ENCODE peak calls at places on chromosomes 13 and 19, in five cellular contexts. E, W, I, K and N are unnamed samples.

GRCh38 chr13:97259787-97260641 is 37.9 kb downstream of the MBNL2 start:
- DNase-seq in E (peak; percentile 76), W (peak; percentile 74), I (peak; percentile 66), K (no peak), N (peak; percentile 87)

GRCh38 chr19:38206928-38207327 is 17.1 kb downstream of the DPF1 start:
- DNase-seq in E (no peak), W (no peak), I (peak; percentile 37), K (no peak), N (no peak)

GRCh38 chr19:19550454-19550842 is 12.4 kb downstream of the CILP2 start:
- DNase-seq in E (no peak), W (no peak), I (peak; percentile 60), K (no peak), N (peak; percentile 53)

GRCh38 chr13:49996166-49996915 is 501 bp upstream of the TRIM13 start:
- DNase-seq in E (peak; percentile 91), W (peak; percentile 93), I (peak; percentile 96), K (peak; percentile 92), N (peak; percentile 96)

GRCh38 chr13:73000027-73000674 is 58.7 kb upstream of the KLF5 start:
- DNase-seq in E (peak; percentile 49), W (no peak), I (no peak), K (no peak), N (peak; percentile 35)

GRCh38 chr13:39602614-39603366 is at the start of gene LHFPL6:
- DNase-seq in E (peak; percentile 25), W (peak; percentile 80), I (peak; percentile 93), K (peak; percentile 90), N (peak; percentile 84)

GRCh38 chr19:50460161-50460765 is 16.0 kb upstream of the EMC10 start:
- DNase-seq in E (no peak), W (peak; percentile 34), I (no peak), K (no peak), N (peak; percentile 73)

GRCh38 chr13:97502192-97502591 is 68.2 kb downstream of the RAP2A start:
- DNase-seq in E (no peak), W (peak; percentile 57), I (no peak), K (peak; percentile 39), N (peak; percentile 23)

GRCh38 chr19:10672529-10673150 is 18.5 kb downstream of the ILF3 start:
- DNase-seq in E (no peak), W (peak; percentile 64), I (no peak), K (no peak), N (peak; percentile 37)

GRCh38 chr19:48551437-48552302 is at the start of gene SULT2B1:
- DNase-seq in E (peak; percentile 96), W (no peak), I (no peak), K (no peak), N (no peak)
- H3K4me3 ChIP-seq in E (no peak within 1 kb of the TSS), W (no peak within 1 kb of the TSS), I (no peak within 1 kb of the TSS), K (no peak within 1 kb of the TSS), N (no peak within 1 kb of the TSS)

GRCh38 chr13:25111557-25111956 is 15.6 kb downstream of the PABPC3 start:
- DNase-seq in E (no peak), W (no peak), I (no peak), K (no peak), N (peak; percentile 36)

GRCh38 chr13:25116044-25116443 is 20.1 kb downstream of the PABPC3 start:
- DNase-seq in E (no peak), W (no peak), I (no peak), K (no peak), N (no peak)

GRCh38 chr13:25109341-25109740 is 13.4 kb downstream of the PABPC3 start:
- DNase-seq in E (no peak), W (no peak), I (no peak), K (no peak), N (no peak)

GRCh38 chr13:25114220-25114619 is 18.3 kb downstream of the PABPC3 start:
- DNase-seq in E (peak; percentile 63), W (peak; percentile 71), I (no peak), K (peak; percentile 80), N (peak; percentile 88)

DNA sequence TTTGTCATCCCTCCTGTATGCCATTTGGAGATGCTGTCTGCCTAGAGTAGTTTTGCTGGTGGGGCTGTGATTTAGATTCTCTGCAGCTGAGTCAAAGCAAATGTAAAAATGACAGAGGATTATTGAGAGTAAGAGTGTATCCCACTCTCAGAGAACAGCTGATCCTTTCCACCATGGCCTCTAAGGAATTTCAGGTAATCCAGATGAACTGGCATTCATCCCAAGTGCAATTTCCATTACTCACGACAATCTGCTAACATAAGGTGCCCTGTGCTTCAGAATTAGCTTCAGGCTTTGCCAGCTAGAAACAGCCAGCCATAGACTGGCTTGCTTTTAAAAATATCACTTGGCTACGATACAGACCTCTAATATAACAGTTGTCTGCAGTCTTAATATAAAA is 16.9 kb downstream of the PABPC3 start:
- DNase-seq in E (no peak), W (no peak), I (no peak), K (no peak), N (no peak)
- H3K4me3 ChIP-seq in E (no peak overlapping the region), W (no peak overlapping the region), I (no peak overlapping the region), K (no peak overlapping the region), N (no peak overlapping the region)

DNA sequence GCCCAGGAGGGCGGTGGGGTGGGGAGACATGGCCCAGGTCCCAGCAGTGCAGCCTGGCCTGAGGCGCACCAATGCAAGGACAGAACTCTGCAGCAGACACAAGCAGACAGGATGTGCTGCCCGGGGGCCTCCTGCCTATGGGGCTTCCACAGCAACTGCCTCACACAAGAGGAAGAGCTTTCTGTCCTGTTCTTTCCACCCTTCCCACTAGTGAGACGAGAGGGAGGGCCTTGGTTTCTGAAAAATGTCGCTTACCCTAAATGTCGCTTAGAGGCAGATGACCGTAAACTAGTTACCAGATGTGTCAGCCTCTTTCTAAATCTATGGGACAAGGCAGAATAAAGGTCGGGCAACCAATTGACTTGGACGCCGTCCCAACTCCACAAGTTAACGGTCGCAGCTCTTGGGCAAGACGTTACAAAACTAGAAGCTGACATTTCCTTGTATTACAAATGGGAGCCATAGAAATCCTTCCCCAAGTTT is at the start of gene LAIR1:
- DNase-seq in E (peak; percentile 32), W (no peak), I (peak; percentile 71), K (no peak), N (no peak)
- H3K4me3 ChIP-seq in E (peak within 1 kb of the TSS; percentile 36), W (no peak within 1 kb of the TSS), I (peak within 1 kb of the TSS; percentile 25), K (no peak within 1 kb of the TSS), N (no peak within 1 kb of the TSS)

DNA sequence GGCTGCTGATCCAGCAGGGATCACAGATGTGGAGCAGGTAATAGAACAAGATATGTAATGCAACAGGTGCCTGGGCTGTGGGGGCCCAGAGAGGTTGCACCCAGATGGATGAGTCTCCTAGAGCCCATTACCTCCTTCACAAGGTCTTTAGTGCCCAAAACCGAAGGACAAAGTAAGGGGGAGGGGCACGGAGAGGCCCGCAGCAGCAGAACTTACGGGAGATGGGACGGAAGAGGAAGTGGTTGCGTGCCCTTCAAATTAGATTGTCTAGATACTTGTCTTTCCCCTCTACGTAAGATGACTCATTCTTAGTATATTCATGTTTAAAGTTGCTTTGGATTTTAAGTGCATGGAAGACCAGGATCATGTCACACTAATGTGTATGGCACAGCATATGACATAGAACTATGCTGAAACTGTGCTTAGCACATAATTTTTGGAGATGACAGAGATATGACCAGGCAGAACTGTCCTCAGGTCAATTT is 5.7 kb upstream of the MRPS31 start:
- DNase-seq in E (peak; percentile 59), W (peak; percentile 23), I (no peak), K (no peak), N (peak; percentile 68)
- H3K4me3 ChIP-seq in E (no peak overlapping the region), W (no peak overlapping the region), I (no peak overlapping the region), K (no peak overlapping the region), N (no peak overlapping the region)

GRCh38 chr19:1744822-1745563 is 8.3 kb upstream of the ONECUT3 start:
- DNase-seq in E (no peak), W (no peak), I (no peak), K (no peak), N (no peak)
- H3K4me3 ChIP-seq in E (no peak overlapping the region), W (no peak overlapping the region), I (no peak overlapping the region), K (no peak overlapping the region), N (no peak overlapping the region)

DNA sequence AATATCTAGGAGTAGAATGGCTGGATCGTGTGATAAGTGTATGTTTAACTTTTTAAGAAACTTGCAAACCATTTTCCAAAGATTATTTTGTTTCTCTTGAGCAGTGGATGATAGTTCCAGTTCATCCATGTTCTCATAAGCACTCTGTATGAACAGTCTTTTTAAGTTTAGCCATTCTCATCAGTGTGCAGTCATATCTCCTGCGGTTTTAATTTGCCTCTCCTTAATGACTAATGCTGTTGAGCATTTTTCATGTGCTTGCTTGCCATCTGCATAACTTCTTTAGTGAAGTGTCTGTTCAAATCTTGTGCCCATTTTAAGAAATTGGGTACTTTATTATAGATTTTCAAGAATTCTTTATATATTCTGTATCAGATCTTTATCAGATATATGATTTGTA is 58.6 kb downstream of the WASF3 start:
- DNase-seq in E (no peak), W (peak; percentile 21), I (no peak), K (no peak), N (peak; percentile 52)
- H3K4me3 ChIP-seq in E (no peak overlapping the region), W (no peak overlapping the region), I (no peak overlapping the region), K (no peak overlapping the region), N (no peak overlapping the region)

GRCh38 chr19:48396871-48397176 is 3.4 kb downstream of the GRIN2D start:
- DNase-seq in E (no peak), W (no peak), I (no peak), K (no peak), N (no peak)

GRCh38 chr19:48397636-48398328 is 4.3 kb downstream of the GRIN2D start:
- DNase-seq in E (no peak), W (no peak), I (no peak), K (no peak), N (no peak)

GRCh38 chr19:48397263-48397635 is 3.8 kb downstream of the GRIN2D start:
- DNase-seq in E (no peak), W (no peak), I (no peak), K (no peak), N (no peak)

GRCh38 chr19:48400018-48400742 is 6.7 kb downstream of the GRIN2D start:
- DNase-seq in E (peak; percentile 53), W (peak; percentile 57), I (peak; percentile 81), K (peak; percentile 66), N (peak; percentile 91)

DNA sequence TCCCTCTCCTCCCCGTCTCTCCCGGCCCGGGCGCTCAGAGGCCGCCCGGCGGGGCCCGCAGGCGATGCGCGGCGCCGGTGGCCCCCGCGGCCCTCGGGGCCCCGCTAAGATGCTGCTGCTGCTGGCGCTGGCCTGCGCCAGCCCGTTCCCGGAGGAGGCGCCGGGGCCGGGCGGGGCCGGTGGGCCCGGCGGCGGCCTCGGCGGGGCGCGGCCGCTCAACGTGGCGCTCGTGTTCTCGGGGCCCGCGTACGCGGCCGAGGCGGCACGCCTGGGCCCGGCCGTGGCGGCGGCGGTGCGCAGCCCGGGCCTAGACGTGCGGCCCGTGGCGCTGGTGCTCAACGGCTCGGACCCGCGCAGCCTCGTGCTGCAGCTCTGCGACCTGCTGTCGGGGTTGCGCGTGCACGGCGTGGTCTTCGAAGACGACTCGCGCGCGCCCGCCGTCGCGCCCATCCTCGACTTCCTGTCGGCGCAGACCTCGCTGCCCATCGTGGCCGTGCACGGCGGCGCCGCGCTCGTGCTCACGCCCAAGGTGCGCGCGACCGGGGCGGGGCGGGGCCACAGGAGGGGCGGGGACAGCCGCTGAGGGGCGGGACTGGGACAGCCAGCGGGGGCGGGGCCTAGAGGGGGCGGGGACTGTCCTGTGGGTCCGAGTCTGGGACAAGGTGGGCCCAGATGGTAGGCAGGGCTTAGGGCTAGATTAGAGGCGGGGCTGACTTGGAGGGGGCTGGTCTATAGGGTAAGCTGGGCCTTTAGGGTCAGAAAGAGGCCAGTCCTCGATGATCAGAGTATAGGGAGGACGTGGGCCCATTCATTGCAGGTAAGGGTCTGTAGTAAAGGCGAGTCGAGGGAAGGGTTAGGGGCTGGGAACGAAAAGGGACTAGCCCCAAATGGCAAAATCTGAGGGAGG is 5.1 kb downstream of the GRIN2D start:
- DNase-seq in E (peak; percentile 79), W (peak; percentile 79), I (peak; percentile 81), K (peak; percentile 92), N (peak; percentile 94)
- H3K4me3 ChIP-seq in E (no peak overlapping the region), W (no peak overlapping the region), I (peak overlapping the region; percentile 48), K (peak overlapping the region; percentile 31), N (peak overlapping the region; percentile 69)

GRCh38 chr13:35478384-35479222 is 2.1 kb upstream of the MAB21L1 start:
- DNase-seq in E (no peak), W (no peak), I (no peak), K (no peak), N (no peak)
- H3K4me3 ChIP-seq in E (no peak overlapping the region), W (no peak overlapping the region), I (no peak overlapping the region), K (no peak overlapping the region), N (no peak overlapping the region)